ENCODE peak calls at places on chromosomes 5 and 9, in nine cellular contexts. U, M, R, B, W, L, E, H and A are unnamed samples.

GRCh38 chr9:109519366-109519765 is 21.3 kb upstream of the PTPN3 start:
- DNase-seq in U (no peak), M (no peak), R (no peak), B (no peak), W (no peak), L (no peak), E (no peak), H (no peak), A (no peak)

GRCh38 chr9:17031546-17031945 is 103.3 kb upstream of the CNTLN start:
- DNase-seq in U (no peak), M (peak), R (no peak), B (no peak), W (peak), L (no peak), E (peak), H (no peak), A (peak)

GRCh38 chr9:130707225-130707976 is 13.8 kb downstream of the EXOSC2 start:
- DNase-seq in U (no peak), M (peak), R (peak), B (peak), W (peak), L (no peak), E (peak), H (peak), A (peak)

GRCh38 chr9:120136685-120137084 is 443.3 kb downstream of the CDK5RAP2 start:
- DNase-seq in U (no peak), M (peak), R (no peak), B (no peak), W (no peak), L (no peak), E (no peak), H (no peak), A (no peak)

GRCh38 chr5:88393082-88393481 is 124.4 kb upstream of the TMEM161B start:
- DNase-seq in U (no peak), M (no peak), R (no peak), B (no peak), W (no peak), L (no peak), E (no peak), H (no peak), A (no peak)

GRCh38 chr5:105230516-105230915 is 1667.9 kb upstream of the NUDT12 start:
- DNase-seq in U (no peak), M (no peak), R (no peak), B (no peak), W (no peak), L (no peak), E (peak), H (no peak), A (no peak)

GRCh38 chr5:1343315-1343751 is 1.6 kb downstream of the CLPTM1L start:
- DNase-seq in U (no peak), M (no peak), R (peak), B (no peak), W (no peak), L (no peak), E (no peak), H (no peak), A (no peak)

GRCh38 chr5:172872997-172873491 is 39.0 kb downstream of the ERGIC1 start:
- DNase-seq in U (peak), M (peak), R (no peak), B (peak), W (peak), L (no peak), E (peak), H (no peak), A (peak)

GRCh38 chr5:151619812-151620462 is 28.8 kb upstream of the FAT2 start:
- DNase-seq in U (no peak), M (no peak), R (no peak), B (no peak), W (no peak), L (no peak), E (peak), H (peak), A (no peak)

GRCh38 chr9:134325096-134325812 is 1.0 kb upstream of the RXRA start:
- DNase-seq in U (peak), M (peak), R (peak), B (no peak), W (peak), L (no peak), E (peak), H (peak), A (peak)

GRCh38 chr5:57442080-57442839 is 40.4 kb downstream of the ACTBL2 start:
- DNase-seq in U (no peak), M (peak), R (no peak), B (peak), W (peak), L (no peak), E (peak), H (peak), A (peak)

GRCh38 chr9:76441551-76442322 is 17.2 kb upstream of the GCNT1 start:
- DNase-seq in U (no peak), M (peak), R (no peak), B (peak), W (peak), L (no peak), E (peak), H (peak), A (peak)

GRCh38 chr5:52743970-52744369 is 43.7 kb upstream of the ITGA1 start:
- DNase-seq in U (no peak), M (peak), R (no peak), B (peak), W (peak), L (no peak), E (peak), H (peak), A (peak)

GRCh38 chr9:34956648-34957047 is 1.4 kb upstream of the PHF24 start:
- DNase-seq in U (no peak), M (no peak), R (no peak), B (no peak), W (no peak), L (no peak), E (no peak), H (no peak), A (no peak)

GRCh38 chr9:34957492-34958410 is at the start of gene PHF24:
- DNase-seq in U (no peak), M (no peak), R (peak), B (no peak), W (no peak), L (no peak), E (peak), H (peak), A (no peak)

GRCh38 chr9:34961574-34962480 is 3.7 kb downstream of the PHF24 start:
- DNase-seq in U (no peak), M (peak), R (no peak), B (peak), W (peak), L (no peak), E (peak), H (peak), A (peak)

GRCh38 chr9:34962530-34962929 is 4.4 kb downstream of the PHF24 start:
- DNase-seq in U (no peak), M (no peak), R (no peak), B (no peak), W (no peak), L (no peak), E (no peak), H (no peak), A (no peak)

DNA sequence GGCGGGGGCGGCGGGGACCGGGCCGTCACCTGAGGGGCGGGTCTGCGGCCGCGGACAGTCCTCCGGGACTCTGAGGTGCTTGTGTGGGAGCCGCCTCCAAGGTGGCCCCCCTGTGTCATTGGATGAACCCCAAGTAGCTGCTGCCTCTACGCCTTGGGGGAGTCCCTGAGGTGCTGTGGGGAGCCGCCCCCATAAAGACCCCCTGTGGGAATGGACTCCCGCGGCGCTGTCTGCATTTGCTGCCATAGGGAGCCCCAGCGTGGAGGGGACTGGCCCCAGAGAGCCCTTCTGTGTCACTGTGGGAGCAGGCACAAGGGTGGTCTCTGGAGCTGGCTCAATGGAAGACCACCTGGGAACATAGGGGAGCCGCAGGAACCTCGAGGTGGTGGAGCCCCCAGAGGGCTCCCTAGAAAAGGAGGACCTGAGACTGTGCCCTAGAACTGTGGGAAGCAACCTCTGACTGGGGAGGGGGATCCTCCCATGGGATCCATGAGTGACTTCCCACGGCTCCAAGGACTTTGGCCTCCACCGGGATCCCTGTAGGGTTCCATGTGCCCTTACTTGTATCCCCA is 412 bp downstream of the PHF24 start:
- DNase-seq in U (no peak), M (no peak), R (peak), B (no peak), W (no peak), L (no peak), E (no peak), H (no peak), A (no peak)
- H3K4me3 ChIP-seq in U (peak), M (no peak), R (peak), B (peak), W (no peak), L (peak), E (no peak), H (peak), A (peak)

DNA sequence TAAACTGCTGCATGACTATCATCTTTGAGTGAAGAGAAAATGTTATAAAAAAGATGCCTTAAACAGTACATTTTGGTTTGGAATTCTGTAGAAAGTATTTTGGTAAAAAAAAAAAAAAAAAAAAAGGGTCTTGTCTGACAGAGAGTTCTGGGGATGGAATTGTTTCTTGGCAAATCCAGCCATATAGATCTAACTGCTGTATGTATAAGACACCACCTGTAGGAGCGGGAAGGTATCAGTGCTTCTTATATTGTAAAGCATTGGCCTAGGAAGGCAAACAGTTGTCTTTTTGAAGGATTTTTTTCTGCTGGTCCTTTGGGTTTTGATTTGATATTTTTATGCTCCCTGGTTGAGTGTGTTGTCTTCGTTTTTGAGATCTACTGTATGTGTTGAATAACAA is 2.8 kb downstream of the PURA start:
- DNase-seq in U (no peak), M (no peak), R (no peak), B (no peak), W (no peak), L (no peak), E (no peak), H (no peak), A (no peak)
- TF ChIP-seq CTCF in U (no peak), M (no peak), R (peak), B (no peak), W (no peak), L (no peak), E (no peak), H (peak), A (no peak)

GRCh38 chr5:64691333-64691732 is 1.0 kb downstream of the SHISAL2B start:
- DNase-seq in U (no peak), M (no peak), R (no peak), B (no peak), W (peak), L (no peak), E (no peak), H (no peak), A (no peak)
- H3K4me3 ChIP-seq in U (no peak), M (no peak), R (no peak), B (no peak), W (no peak), L (no peak), E (no peak), H (no peak), A (no peak)

DNA sequence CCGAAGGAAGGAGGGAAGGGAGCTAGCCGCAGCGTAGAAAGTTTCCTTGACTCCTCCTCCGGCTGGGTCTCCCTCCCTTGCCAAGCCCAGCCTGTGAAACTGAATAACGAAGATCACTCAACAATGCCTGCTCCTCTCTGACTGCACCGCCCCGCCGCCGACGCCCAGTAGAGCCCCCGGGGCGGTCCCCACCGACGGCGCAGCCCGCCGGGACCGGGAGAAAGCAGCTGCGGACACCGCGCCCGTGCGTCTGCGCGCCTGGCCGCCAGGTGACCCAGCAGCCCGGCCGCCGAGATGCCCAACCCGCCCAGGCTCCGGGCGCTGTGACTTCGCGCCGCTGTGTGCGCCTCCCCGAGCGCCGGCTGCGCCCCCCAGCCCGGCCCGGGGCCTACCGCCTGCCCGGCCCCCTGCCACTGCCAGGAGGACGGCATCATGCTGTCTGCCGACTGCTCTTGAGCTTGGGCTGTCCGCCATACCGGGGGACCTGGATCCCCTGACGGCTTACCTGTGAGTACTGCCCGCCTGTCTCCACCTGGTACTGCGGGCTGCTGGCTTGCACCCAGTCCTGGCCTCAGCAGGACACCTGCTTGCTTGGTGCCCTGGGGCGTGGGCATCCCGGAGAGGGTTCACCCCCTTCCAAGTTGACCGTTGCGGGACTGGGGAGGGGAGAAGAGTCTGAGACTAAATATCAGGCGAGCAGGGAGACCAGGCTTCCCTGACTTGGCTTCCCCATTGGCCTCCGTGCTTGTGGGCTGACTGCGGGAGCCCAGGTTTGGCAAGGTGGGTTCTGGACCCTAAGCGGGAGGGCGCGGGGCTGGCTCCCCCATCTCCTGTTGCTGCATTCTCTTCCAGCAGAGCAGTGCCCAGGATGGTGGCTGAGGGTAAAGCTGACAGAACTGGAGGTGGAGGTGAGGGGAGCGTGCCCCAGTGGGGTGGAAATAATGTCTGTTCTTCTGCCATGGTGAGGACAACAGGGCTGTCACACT is 26.2 kb upstream of the SPTLC1 start:
- DNase-seq in U (no peak), M (peak), R (no peak), B (no peak), W (peak), L (no peak), E (peak), H (peak), A (peak)
- TF ChIP-seq CTCF in U (no peak), M (no peak), R (peak), B (no peak), W (no peak), L (no peak), E (no peak), H (no peak), A (no peak)

GRCh38 chr5:15897609-15898008 is 282.0 kb downstream of the MARCHF11 start:
- DNase-seq in U (no peak), M (peak), R (no peak), B (no peak), W (peak), L (no peak), E (no peak), H (no peak), A (peak)

GRCh38 chr5:15904894-15905805 is 274.4 kb downstream of the MARCHF11 start:
- DNase-seq in U (no peak), M (peak), R (no peak), B (no peak), W (peak), L (no peak), E (peak), H (no peak), A (peak)

GRCh38 chr5:15899481-15899880 is 280.1 kb downstream of the MARCHF11 start:
- DNase-seq in U (no peak), M (no peak), R (no peak), B (no peak), W (no peak), L (no peak), E (no peak), H (no peak), A (no peak)

GRCh38 chr5:15901151-15901550 is 278.4 kb downstream of the MARCHF11 start:
- DNase-seq in U (no peak), M (no peak), R (no peak), B (no peak), W (no peak), L (no peak), E (no peak), H (no peak), A (no peak)

GRCh38 chr5:15902050-15902449 is 277.5 kb downstream of the MARCHF11 start:
- DNase-seq in U (no peak), M (no peak), R (no peak), B (no peak), W (no peak), L (no peak), E (no peak), H (no peak), A (no peak)
- H3K4me3 ChIP-seq in U (no peak), M (no peak), R (no peak), B (no peak), W (no peak), L (no peak), E (no peak), H (no peak), A (no peak)

GRCh38 chr5:15682122-15682521 is 182.1 kb downstream of the FBXL7 start:
- DNase-seq in U (no peak), M (no peak), R (no peak), B (no peak), W (no peak), L (no peak), E (no peak), H (peak), A (no peak)

GRCh38 chr5:15682566-15682965 is 182.6 kb downstream of the FBXL7 start:
- DNase-seq in U (no peak), M (peak), R (no peak), B (no peak), W (peak), L (no peak), E (no peak), H (no peak), A (no peak)

GRCh38 chr5:15687401-15687800 is 187.4 kb downstream of the FBXL7 start:
- DNase-seq in U (no peak), M (no peak), R (no peak), B (no peak), W (no peak), L (no peak), E (no peak), H (no peak), A (no peak)

GRCh38 chr5:15683332-15683731 is 183.4 kb downstream of the FBXL7 start:
- DNase-seq in U (no peak), M (no peak), R (no peak), B (peak), W (peak), L (no peak), E (peak), H (peak), A (no peak)
- TF ChIP-seq CTCF in U (no peak), M (no peak), R (no peak), B (peak), W (no peak), L (no peak), E (peak), H (peak), A (peak)

DNA sequence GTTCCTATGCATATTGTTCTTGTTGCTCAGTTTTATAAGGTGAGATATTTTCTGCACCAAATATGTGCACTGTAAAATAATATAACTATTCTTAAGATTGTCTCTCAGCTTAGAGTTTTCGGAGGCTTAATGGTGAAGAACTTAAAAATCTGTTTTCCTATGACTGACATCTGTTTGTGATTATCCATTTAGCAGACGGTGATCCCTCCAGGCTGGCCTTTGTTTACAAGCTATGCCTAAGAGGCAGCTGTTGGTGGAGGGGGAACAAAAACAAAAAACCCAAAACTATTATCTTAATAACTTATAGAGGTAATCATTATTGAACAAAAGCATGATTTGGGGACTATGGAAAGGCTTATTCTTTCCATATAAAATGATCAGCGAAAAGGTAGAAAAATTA is 660 bp downstream of the PDCD1LG2 start:
- DNase-seq in U (no peak), M (peak), R (no peak), B (no peak), W (peak), L (no peak), E (no peak), H (no peak), A (peak)
- H3K4me3 ChIP-seq in U (peak), M (peak), R (no peak), B (peak), W (peak), L (no peak), E (peak), H (no peak), A (peak)

GRCh38 chr5:142920888-142921612 is 150.9 kb downstream of the ARHGAP26 start:
- DNase-seq in U (no peak), M (no peak), R (no peak), B (no peak), W (no peak), L (no peak), E (no peak), H (no peak), A (no peak)
- TF ChIP-seq CTCF in U (no peak), M (no peak), R (no peak), B (no peak), W (no peak), L (no peak), E (no peak), H (no peak), A (no peak)

GRCh38 chr9:841371-842209 is at the start of gene DMRT1:
- DNase-seq in U (no peak), M (no peak), R (no peak), B (no peak), W (no peak), L (no peak), E (no peak), H (peak), A (no peak)
- H3K4me3 ChIP-seq in U (no peak), M (no peak), R (no peak), B (no peak), W (no peak), L (no peak), E (no peak), H (no peak), A (no peak)

DNA sequence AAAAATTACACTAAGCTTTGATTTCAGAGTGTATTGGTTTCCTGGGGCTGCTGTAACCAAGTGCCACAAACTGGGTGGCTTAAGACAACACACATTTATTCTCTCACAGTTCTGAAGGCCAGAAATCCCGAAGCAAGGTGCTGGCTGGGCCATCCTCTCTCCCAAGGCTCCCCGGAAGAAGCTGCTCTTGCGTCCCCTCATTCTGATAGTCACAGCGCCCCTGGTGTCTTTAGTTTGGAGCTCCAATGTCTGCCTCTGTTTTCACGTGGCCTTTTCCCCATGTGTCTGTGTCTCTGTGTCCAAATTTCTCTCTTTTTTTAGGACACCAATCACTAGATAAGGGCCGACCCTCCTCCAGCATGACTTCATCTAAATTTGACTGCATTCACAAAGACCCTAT is 56.7 kb downstream of the ROPN1L start:
- DNase-seq in U (no peak), M (no peak), R (no peak), B (no peak), W (no peak), L (no peak), E (no peak), H (no peak), A (no peak)
- TF ChIP-seq CTCF in U (no peak), M (no peak), R (no peak), B (peak), W (no peak), L (no peak), E (peak), H (no peak), A (no peak)